ENCODE peak calls at places on chromosomes 2 and 18, in four cellular contexts. One of them, this sample, is unnamed. For H3K4me1, the result is how much of the 10 kb centered on the place peaks cover.

GRCh38 chr18:48222118-48222517 is 187.1 kb downstream of the ZBTB7C start:
- DNase-seq in body of pancreas: peak
- DNase-seq in left ventricle myocardium inferior: peak
- DNase-seq in pancreas: peak
- DNase-seq in this sample: peak

GRCh38 chr2:69915050-69915945 is at the start of gene MXD1:
- DNase-seq in body of pancreas: peak
- DNase-seq in left ventricle myocardium inferior: peak
- DNase-seq in pancreas: peak
- DNase-seq in this sample: no peak

GRCh38 chr2:32810909-32811495 is 135.8 kb upstream of the LTBP1 start:
- DNase-seq in body of pancreas: no peak
- DNase-seq in left ventricle myocardium inferior: no peak
- DNase-seq in pancreas: no peak
- DNase-seq in this sample: no peak

GRCh38 chr2:85318222-85319182 is 9.3 kb downstream of the TGOLN2 start:
- DNase-seq in body of pancreas: peak
- DNase-seq in left ventricle myocardium inferior: no peak
- DNase-seq in pancreas: no peak
- DNase-seq in this sample: no peak

GRCh38 chr2:24793752-24794477 is 690 bp downstream of the CENPO start:
- DNase-seq in body of pancreas: no peak
- DNase-seq in left ventricle myocardium inferior: no peak
- DNase-seq in pancreas: no peak
- DNase-seq in this sample: no peak

GRCh38 chr2:173884403-173884802 is 80.8 kb downstream of the SP3 start:
- DNase-seq in body of pancreas: peak
- DNase-seq in left ventricle myocardium inferior: peak
- DNase-seq in pancreas: peak
- DNase-seq in this sample: peak

GRCh38 chr18:5455644-5456043 is 88.2 kb downstream of the EPB41L3 start:
- DNase-seq in body of pancreas: no peak
- DNase-seq in left ventricle myocardium inferior: no peak
- DNase-seq in pancreas: no peak
- DNase-seq in this sample: no peak

GRCh38 chr18:9334351-9335254 is at the start of gene TWSG1:
- DNase-seq in body of pancreas: peak
- DNase-seq in left ventricle myocardium inferior: peak
- DNase-seq in pancreas: peak
- DNase-seq in this sample: peak

GRCh38 chr18:33761363-33761762 is 183.3 kb downstream of the ASXL3 start:
- DNase-seq in body of pancreas: peak
- DNase-seq in left ventricle myocardium inferior: no peak
- DNase-seq in pancreas: no peak
- DNase-seq in this sample: no peak
- TF ChIP-seq CTCF in body of pancreas: no peak
- TF ChIP-seq CTCF in left ventricle myocardium inferior: peak
- TF ChIP-seq CTCF in pancreas: no peak
- TF ChIP-seq CTCF in this sample: no peak

GRCh38 chr18:44677933-44678332 is 2.8 kb upstream of the SETBP1 start:
- DNase-seq in body of pancreas: no peak
- DNase-seq in left ventricle myocardium inferior: no peak
- DNase-seq in pancreas: no peak
- DNase-seq in this sample: no peak
- H3K4me1 ChIP-seq in body of pancreas: under half
- H3K4me1 ChIP-seq in left ventricle myocardium inferior: under half
- H3K4me1 ChIP-seq in pancreas: under half
- H3K4me1 ChIP-seq in this sample: under half

DNA sequence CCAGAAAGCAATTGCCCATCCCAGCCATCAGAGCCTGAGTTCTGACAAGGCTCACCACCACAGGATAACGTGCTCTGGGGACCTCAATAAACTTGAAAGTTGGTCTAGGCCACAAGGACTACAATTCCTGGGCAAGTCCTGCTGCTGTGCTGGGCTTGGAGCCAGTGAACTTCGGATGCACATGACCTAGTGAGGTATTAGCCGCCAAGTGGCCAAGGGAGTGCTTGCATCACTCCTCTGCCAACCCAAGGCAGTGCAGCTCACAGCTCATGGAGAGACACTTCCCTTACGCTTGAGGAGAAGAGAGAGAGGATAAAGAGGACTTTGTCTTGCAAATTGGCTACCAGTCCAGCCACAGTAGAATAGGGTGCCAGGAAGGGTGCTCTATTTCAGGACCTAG is 219.6 kb downstream of the MBD2 start:
- DNase-seq in body of pancreas: no peak
- DNase-seq in left ventricle myocardium inferior: no peak
- DNase-seq in pancreas: no peak
- DNase-seq in this sample: no peak
- TF ChIP-seq CTCF in body of pancreas: no peak
- TF ChIP-seq CTCF in left ventricle myocardium inferior: no peak
- TF ChIP-seq CTCF in pancreas: no peak
- TF ChIP-seq CTCF in this sample: no peak

GRCh38 chr18:31683106-31683505 is 1.3 kb downstream of the B4GALT6 start:
- DNase-seq in body of pancreas: no peak
- DNase-seq in left ventricle myocardium inferior: no peak
- DNase-seq in pancreas: no peak
- DNase-seq in this sample: no peak
- H3K4me1 ChIP-seq in body of pancreas: under half
- H3K4me1 ChIP-seq in left ventricle myocardium inferior: under half
- H3K4me1 ChIP-seq in pancreas: under half
- H3K4me1 ChIP-seq in this sample: under half

DNA sequence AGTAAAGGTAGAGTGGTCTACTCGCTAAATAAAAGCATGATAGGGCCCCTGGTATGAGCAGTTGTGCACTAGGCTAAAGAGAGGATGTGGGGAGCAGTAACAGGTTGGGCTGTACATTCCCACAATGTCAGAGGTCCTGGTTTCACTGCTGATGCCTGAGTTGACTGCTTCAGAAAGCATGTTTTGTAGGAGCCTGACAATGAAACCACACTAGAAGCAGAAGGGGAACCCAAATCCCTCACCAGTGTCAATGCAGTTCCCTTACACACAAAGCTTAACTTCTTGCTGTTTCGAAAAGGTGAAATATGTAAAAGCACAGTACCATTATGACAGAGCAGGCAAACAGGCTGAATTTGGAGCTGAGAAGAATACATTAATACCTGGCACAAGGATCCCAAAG is 291.7 kb upstream of the KYNU start:
- DNase-seq in body of pancreas: no peak
- DNase-seq in left ventricle myocardium inferior: no peak
- DNase-seq in pancreas: no peak
- DNase-seq in this sample: no peak
- TF ChIP-seq CTCF in body of pancreas: no peak
- TF ChIP-seq CTCF in left ventricle myocardium inferior: no peak
- TF ChIP-seq CTCF in pancreas: no peak
- TF ChIP-seq CTCF in this sample: no peak

GRCh38 chr2:71336802-71337201 is 5.2 kb downstream of the ZNF638 start:
- DNase-seq in body of pancreas: peak
- DNase-seq in left ventricle myocardium inferior: no peak
- DNase-seq in pancreas: no peak
- DNase-seq in this sample: peak

GRCh38 chr2:71340176-71340575 is 8.6 kb downstream of the ZNF638 start:
- DNase-seq in body of pancreas: no peak
- DNase-seq in left ventricle myocardium inferior: no peak
- DNase-seq in pancreas: no peak
- DNase-seq in this sample: no peak

GRCh38 chr2:71336384-71336783 is 4.8 kb downstream of the ZNF638 start:
- DNase-seq in body of pancreas: no peak
- DNase-seq in left ventricle myocardium inferior: no peak
- DNase-seq in pancreas: no peak
- DNase-seq in this sample: no peak

GRCh38 chr2:71339685-71340084 is 8.1 kb downstream of the ZNF638 start:
- DNase-seq in body of pancreas: no peak
- DNase-seq in left ventricle myocardium inferior: no peak
- DNase-seq in pancreas: no peak
- DNase-seq in this sample: no peak

DNA sequence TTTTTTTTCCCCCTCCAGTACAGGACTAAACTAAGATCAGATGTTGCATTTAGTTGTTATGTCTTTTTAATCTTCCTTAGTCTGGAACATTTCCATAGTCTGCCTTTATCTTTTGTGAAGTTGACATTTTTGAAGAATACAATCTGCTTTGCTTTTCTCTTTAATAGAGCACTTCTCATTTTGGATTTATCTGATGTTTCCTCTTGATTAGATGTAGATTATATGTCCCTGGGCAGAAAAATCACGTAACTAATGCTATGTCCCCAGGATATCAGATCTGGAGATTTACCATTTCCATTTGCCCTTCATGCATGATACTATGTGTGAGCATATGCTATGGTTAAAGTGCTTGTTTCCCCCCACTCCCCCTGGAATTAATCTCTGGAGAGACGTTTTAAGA is 6.2 kb downstream of the ZNF638 start:
- DNase-seq in body of pancreas: no peak
- DNase-seq in left ventricle myocardium inferior: no peak
- DNase-seq in pancreas: no peak
- DNase-seq in this sample: no peak
- H3K4me1 ChIP-seq in body of pancreas: half or more
- H3K4me1 ChIP-seq in left ventricle myocardium inferior: half or more
- H3K4me1 ChIP-seq in pancreas: under half
- H3K4me1 ChIP-seq in this sample: under half

DNA sequence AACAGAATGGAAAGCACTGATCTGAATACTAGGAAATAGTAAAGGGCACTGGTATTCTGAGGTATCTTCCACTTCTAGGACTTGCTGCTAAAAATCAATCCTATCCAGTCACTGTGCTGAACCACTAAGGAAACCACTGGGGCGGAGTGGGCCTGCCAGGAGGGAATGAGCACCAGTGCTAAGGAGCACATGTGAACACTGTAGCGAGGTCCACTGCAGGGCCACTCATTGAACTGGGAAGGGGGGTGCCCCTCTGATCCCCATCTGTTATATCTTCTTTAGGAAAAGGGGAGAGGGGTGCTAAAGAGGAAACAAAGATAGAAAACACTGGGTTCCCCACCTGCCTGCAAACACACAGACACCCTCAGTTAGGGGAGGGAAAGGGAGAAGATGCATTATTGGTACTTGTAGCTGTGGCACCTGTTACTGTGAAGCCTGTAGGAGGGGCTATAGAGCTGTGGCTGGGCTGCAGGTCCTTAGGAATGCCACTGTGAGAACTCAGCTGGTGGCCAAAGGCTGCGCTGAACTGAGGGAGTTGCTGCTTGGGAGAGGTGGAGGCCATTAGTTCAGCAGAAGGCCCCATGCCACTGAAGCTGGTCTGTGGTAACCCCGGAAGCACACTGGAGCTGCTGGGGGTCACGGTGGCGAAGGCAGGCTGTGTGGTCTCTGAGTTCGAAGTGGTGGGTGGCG is 81.8 kb downstream of the INO80D start:
- DNase-seq in body of pancreas: peak
- DNase-seq in left ventricle myocardium inferior: no peak
- DNase-seq in pancreas: no peak
- DNase-seq in this sample: no peak
- TF ChIP-seq CTCF in body of pancreas: no peak
- TF ChIP-seq CTCF in left ventricle myocardium inferior: peak
- TF ChIP-seq CTCF in pancreas: no peak
- TF ChIP-seq CTCF in this sample: no peak